ENCODE peak calls at places on chromosomes 16 and 17, in ten cellular contexts. I is stimulated activated CD4-positive, alpha-beta T cell treated with anti-CD3 and anti-CD28 coated beads, TNF-alpha, amount 100 ng/mL, for 1 hour; X is HTR-8/SVneo; Z is fibroblast of gingiva; K is breast epithelium; D is lower leg skin; V is hepatic stellate cell; E is naive B cell; W is GM12892; P is HT-29. Q is an unnamed sample.

GRCh38 chr17:78263063-78263735 is 31.8 kb downstream of the TMEM235 start:
- DNase-seq in I (no peak), X (no peak), Z (no peak), K (no peak), D (no peak), V (no peak), E (no peak), W (no peak), P (peak), Q (no peak)

GRCh38 chr17:82031303-82031884 is at the start of gene RAC3:
- DNase-seq in I (no peak), X (peak), Z (no peak), K (no peak), D (no peak), V (peak), E (no peak), W (no peak), P (peak), Q (no peak)

GRCh38 chr17:6233856-6234255 is 163.7 kb downstream of the WSCD1 start:
- DNase-seq in I (no peak), X (no peak), Z (no peak), K (no peak), D (no peak), V (no peak), E (no peak), W (no peak), P (no peak), Q (no peak)

GRCh38 chr16:50696575-50697420 is 3.4 kb downstream of the NOD2 start:
- DNase-seq in I (no peak), X (peak), Z (peak), K (peak), D (peak), V (peak), E (no peak), W (no peak), P (peak), Q (peak)

GRCh38 chr17:39000021-39000601 is 32.9 kb upstream of the FBXO47 start:
- DNase-seq in I (no peak), X (no peak), Z (peak), K (no peak), D (no peak), V (no peak), E (no peak), W (no peak), P (no peak), Q (no peak)

GRCh38 chr17:42305543-42306384 is 17.5 kb downstream of the STAT5A start:
- DNase-seq in I (no peak), X (no peak), Z (no peak), K (no peak), D (no peak), V (no peak), E (no peak), W (no peak), P (no peak), Q (no peak)

GRCh38 chr17:17054636-17055035 is 12.4 kb downstream of the MPRIP start:
- DNase-seq in I (no peak), X (no peak), Z (no peak), K (no peak), D (no peak), V (no peak), E (no peak), W (no peak), P (no peak), Q (no peak)

GRCh38 chr17:9904277-9905077 is 594 bp downstream of the RCVRN start:
- DNase-seq in I (no peak), X (no peak), Z (no peak), K (no peak), D (no peak), V (no peak), E (no peak), W (no peak), P (no peak), Q (no peak)

GRCh38 chr16:83715217-83715920 is 92.4 kb upstream of the HSBP1 start:
- DNase-seq in I (no peak), X (no peak), Z (no peak), K (no peak), D (no peak), V (no peak), E (no peak), W (no peak), P (no peak), Q (no peak)

GRCh38 chr16:1001096-1001495 is 19.5 kb downstream of the SOX8 start:
- DNase-seq in I (no peak), X (no peak), Z (no peak), K (no peak), D (no peak), V (no peak), E (no peak), W (no peak), P (no peak), Q (no peak)

GRCh38 chr16:23941963-23942564 is 106.3 kb downstream of the PRKCB start:
- DNase-seq in I (no peak), X (no peak), Z (no peak), K (no peak), D (no peak), V (no peak), E (no peak), W (no peak), P (peak), Q (no peak)

GRCh38 chr17:15398291-15398690 is 56.9 kb upstream of the TEKT3 start:
- DNase-seq in I (no peak), X (peak), Z (no peak), K (no peak), D (no peak), V (no peak), E (no peak), W (no peak), P (no peak), Q (peak)

GRCh38 chr17:8935194-8935593 is 30.3 kb downstream of the PIK3R5 start:
- DNase-seq in I (no peak), X (no peak), Z (no peak), K (no peak), D (no peak), V (no peak), E (no peak), W (no peak), P (no peak), Q (no peak)

GRCh38 chr16:6804461-6804860 is 528.2 kb upstream of the RBFOX1 start:
- DNase-seq in I (no peak), X (no peak), Z (no peak), K (no peak), D (no peak), V (no peak), E (no peak), W (no peak), P (no peak), Q (no peak)

GRCh38 chr17:39073916-39074315 is 77.5 kb downstream of the PLXDC1 start:
- DNase-seq in I (no peak), X (no peak), Z (no peak), K (no peak), D (no peak), V (no peak), E (no peak), W (no peak), P (no peak), Q (no peak)

GRCh38 chr17:77867976-77868713 is 90.4 kb upstream of the TNRC6C start:
- DNase-seq in I (no peak), X (no peak), Z (no peak), K (no peak), D (no peak), V (no peak), E (no peak), W (no peak), P (no peak), Q (no peak)

GRCh38 chr17:7445011-7445927 is at the start of gene CHRNB1:
- DNase-seq in I (no peak), X (peak), Z (peak), K (peak), D (peak), V (peak), E (no peak), W (no peak), P (peak), Q (peak)

GRCh38 chr17:61997649-61998048 is 67.4 kb downstream of the MED13 start:
- DNase-seq in I (no peak), X (no peak), Z (peak), K (no peak), D (no peak), V (peak), E (no peak), W (no peak), P (no peak), Q (no peak)

GRCh38 chr17:68035131-68035522 is 408 bp upstream of the KPNA2 start:
- DNase-seq in I (no peak), X (peak), Z (no peak), K (peak), D (peak), V (no peak), E (no peak), W (peak), P (no peak), Q (no peak)

Q was measured in Caki2.